ENCODE peak calls at places on chromosomes 12 and 14, in eight cellular contexts. W, Z, F, M, S, R, U and K are unnamed samples.

GRCh38 chr12:131035268-131035681 is 81.6 kb downstream of the ADGRD1 start:
- DNase-seq in W (no peak), Z (no peak), F (no peak), M (no peak), S (no peak), R (no peak), U (no peak), K (peak; percentile 23)

GRCh38 chr14:69077841-69078240 is 75.1 kb downstream of the DCAF5 start:
- DNase-seq in W (peak; percentile 68), Z (no peak), F (peak; percentile 93), M (no peak), S (peak; percentile 93), R (peak; percentile 96), U (peak; percentile 80), K (peak; percentile 92)

GRCh38 chr12:118055144-118055557 is 5.8 kb downstream of the WSB2 start:
- DNase-seq in W (no peak), Z (no peak), F (no peak), M (peak; percentile 40), S (peak; percentile 78), R (peak; percentile 51), U (no peak), K (peak; percentile 33)

GRCh38 chr14:20679907-20680306 is 4.5 kb upstream of the RNASE4 start:
- DNase-seq in W (peak; percentile 24), Z (no peak), F (no peak), M (no peak), S (peak; percentile 48), R (no peak), U (no peak), K (peak; percentile 48)

GRCh38 chr12:123945441-123946151 is 27.0 kb downstream of the CCDC92 start:
- DNase-seq in W (no peak), Z (no peak), F (no peak), M (no peak), S (no peak), R (no peak), U (no peak), K (no peak)

GRCh38 chr12:18805516-18806248 is 67.8 kb downstream of the CAPZA3 start:
- DNase-seq in W (no peak), Z (no peak), F (no peak), M (no peak), S (no peak), R (no peak), U (no peak), K (no peak)

GRCh38 chr12:115451785-115452736 is 768.1 kb upstream of the TBX3 start:
- DNase-seq in W (peak; percentile 27), Z (no peak), F (no peak), M (no peak), S (peak; percentile 42), R (no peak), U (no peak), K (no peak)

GRCh38 chr12:86241600-86241999 is 14.6 kb downstream of the MGAT4C start:
- DNase-seq in W (no peak), Z (no peak), F (no peak), M (no peak), S (no peak), R (no peak), U (no peak), K (no peak)

GRCh38 chr14:91272341-91273272 is 28.1 kb upstream of the GPR68 start:
- DNase-seq in W (no peak), Z (no peak), F (no peak), M (no peak), S (no peak), R (no peak), U (no peak), K (no peak)

GRCh38 chr12:76764856-76765255 is 941 bp downstream of the ZDHHC17 start:
- DNase-seq in W (peak; percentile 8), Z (no peak), F (no peak), M (no peak), S (peak; percentile 18), R (no peak), U (no peak), K (peak; percentile 27)

GRCh38 chr14:50336428-50336827 is 24.3 kb downstream of the DMAC2L start:
- DNase-seq in W (no peak), Z (no peak), F (no peak), M (no peak), S (no peak), R (no peak), U (no peak), K (no peak)

GRCh38 chr14:56587701-56588100 is 8.1 kb downstream of the TMEM260 start:
- DNase-seq in W (no peak), Z (no peak), F (no peak), M (no peak), S (no peak), R (no peak), U (no peak), K (no peak)

GRCh38 chr12:57219993-57220728 is 3.6 kb downstream of the NXPH4 start:
- DNase-seq in W (no peak), Z (no peak), F (no peak), M (no peak), S (no peak), R (no peak), U (no peak), K (no peak)
- H3K4me3 ChIP-seq in W (no peak overlapping the region), Z (no peak overlapping the region), F (no peak overlapping the region), M (no peak overlapping the region), S (no peak overlapping the region), R (no peak overlapping the region), U (no peak overlapping the region), K (no peak overlapping the region)

DNA sequence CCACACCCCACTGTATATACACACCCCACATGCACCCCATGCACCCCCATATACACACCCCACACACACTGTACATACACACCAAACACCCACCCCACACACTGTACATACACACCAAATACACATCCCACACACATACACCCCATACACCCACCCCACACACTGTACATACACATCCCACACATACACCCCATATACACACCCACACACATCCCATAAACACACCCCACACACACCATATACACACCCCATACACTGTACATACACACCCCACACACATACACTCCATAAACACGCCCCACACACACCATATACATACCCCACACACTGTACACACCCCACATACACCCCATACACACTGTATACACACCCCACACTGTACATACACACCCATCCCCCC is 82.3 kb downstream of the NOC4L start:
- DNase-seq in W (no peak), Z (no peak), F (no peak), M (no peak), S (no peak), R (no peak), U (no peak), K (no peak)
- TF ChIP-seq CTCF in W (no peak), Z (no peak), F (no peak), M (no peak), S (no peak), R (no peak), U (no peak), K (no peak)

GRCh38 chr12:89038831-89039509 is 313.3 kb downstream of the DUSP6 start:
- DNase-seq in W (no peak), Z (no peak), F (no peak), M (no peak), S (no peak), R (no peak), U (no peak), K (peak; percentile 12)

DNA sequence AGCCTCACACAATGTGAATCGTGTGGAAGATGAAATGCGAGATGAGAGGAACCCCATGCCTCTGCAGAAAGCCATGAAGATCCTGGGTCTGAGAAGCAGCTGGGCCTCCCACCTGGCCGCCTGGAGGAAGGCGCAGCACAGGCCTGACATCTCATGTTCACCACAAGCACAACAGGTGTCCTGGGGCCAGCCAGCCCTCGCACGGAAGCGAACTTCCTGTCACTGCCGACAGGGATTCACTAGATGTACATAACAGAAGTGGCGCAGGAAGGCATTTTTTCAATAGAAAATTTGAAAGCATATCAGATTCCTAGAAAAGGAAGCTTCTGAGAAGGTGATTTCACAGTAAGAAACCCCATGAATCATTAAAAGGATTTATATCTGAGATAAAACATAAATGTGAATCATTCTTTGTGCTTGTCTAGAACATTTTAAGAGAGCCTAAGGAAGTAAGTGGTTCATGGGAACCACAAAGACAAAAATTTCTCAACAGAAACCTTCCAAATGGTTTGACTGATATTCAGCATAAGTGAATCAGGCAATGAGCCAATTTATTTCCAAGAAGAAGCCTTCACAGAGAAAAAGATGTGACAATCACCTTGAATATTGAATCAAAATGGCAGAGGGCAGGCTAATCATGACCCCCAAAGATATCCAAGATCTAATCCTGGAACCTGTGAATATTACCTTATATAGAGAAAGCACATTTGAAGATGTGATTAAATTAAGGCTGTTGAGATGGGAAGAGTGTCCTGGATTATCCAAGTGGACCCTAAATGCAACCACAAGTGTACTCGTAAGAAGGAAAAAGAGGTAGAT is 311.9 kb downstream of the DUSP6 start:
- DNase-seq in W (peak; percentile 43), Z (peak; percentile 32), F (no peak), M (peak; percentile 51), S (peak; percentile 16), R (no peak), U (no peak), K (peak; percentile 74)
- H3K4me3 ChIP-seq in W (no peak overlapping the region), Z (no peak overlapping the region), F (no peak overlapping the region), M (no peak overlapping the region), S (no peak overlapping the region), R (no peak overlapping the region), U (no peak overlapping the region), K (no peak overlapping the region)

GRCh38 chr12:98697209-98697608 is 52.1 kb downstream of the APAF1 start:
- DNase-seq in W (no peak), Z (no peak), F (no peak), M (no peak), S (no peak), R (no peak), U (no peak), K (no peak)

GRCh38 chr12:98699568-98699967 is 54.5 kb downstream of the APAF1 start:
- DNase-seq in W (peak; percentile 89), Z (no peak), F (no peak), M (no peak), S (no peak), R (no peak), U (no peak), K (no peak)

GRCh38 chr12:98701166-98701565 is 56.1 kb downstream of the APAF1 start:
- DNase-seq in W (no peak), Z (no peak), F (no peak), M (no peak), S (no peak), R (no peak), U (no peak), K (no peak)

GRCh38 chr12:98696036-98696646 is 51.1 kb downstream of the APAF1 start:
- DNase-seq in W (no peak), Z (no peak), F (no peak), M (no peak), S (no peak), R (no peak), U (no peak), K (peak; percentile 13)

DNA sequence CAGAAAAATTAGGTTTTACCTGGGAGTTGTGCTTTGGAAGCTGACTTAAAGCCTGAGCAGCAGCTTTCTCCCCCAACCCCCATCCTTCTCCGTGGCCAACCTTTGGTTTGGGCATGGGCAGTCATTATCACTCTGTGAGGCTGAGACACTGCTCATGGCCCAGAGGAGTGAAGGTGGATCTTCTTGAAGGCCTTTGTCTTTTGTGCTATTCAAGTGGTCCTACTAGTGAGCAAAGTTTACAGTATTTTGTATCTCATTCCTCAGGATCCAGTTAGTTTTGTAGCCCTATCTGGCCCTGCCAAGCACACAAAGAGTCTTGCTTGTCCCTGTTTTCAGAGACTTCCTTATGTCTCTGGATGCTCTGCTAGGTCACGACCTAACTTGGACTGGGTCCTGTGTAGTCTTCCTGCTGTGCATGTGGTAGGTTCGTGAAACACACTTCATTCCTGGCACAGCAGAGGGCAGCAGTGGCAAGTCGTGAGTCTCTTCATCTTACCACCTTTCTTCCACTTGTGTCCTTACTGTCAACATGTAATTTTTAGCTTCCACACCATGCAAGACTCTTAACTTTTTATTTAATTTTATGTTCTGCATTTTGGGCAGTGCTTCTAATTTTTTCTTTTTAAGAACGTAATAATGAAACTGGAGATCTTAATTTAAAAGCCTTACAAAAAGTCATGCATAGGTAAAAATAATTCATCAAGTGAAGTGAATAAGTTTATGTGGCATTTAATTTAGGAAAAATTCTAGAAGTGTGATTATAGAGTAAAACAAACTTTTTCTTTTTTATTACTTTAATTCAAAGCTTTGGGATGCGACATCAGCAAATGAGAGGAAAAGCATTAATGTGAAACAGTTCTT is 53.7 kb downstream of the APAF1 start:
- DNase-seq in W (peak; percentile 78), Z (peak; percentile 40), F (peak; percentile 10), M (peak; percentile 30), S (peak; percentile 80), R (peak; percentile 41), U (peak; percentile 6), K (peak; percentile 63)
- TF ChIP-seq CTCF in W (peak; percentile 72), Z (peak; percentile 24), F (peak; percentile 76), M (peak; percentile 80), S (peak; percentile 90), R (peak; percentile 72), U (peak; percentile 74), K (peak; percentile 75)